ENCODE peak calls at places on chromosomes 4 and X, in eight cellular contexts. K, T, C, M, E, U, V and D are unnamed samples.
A peak's percentile ranks its signal among the peaks of the same experiment; 100 is the strongest.

GRCh38 chr4:82652062-82652461 is 90.3 kb upstream of the TMEM150C start:
- DNase-seq in C (peak; percentile 50), M (no peak), E (no peak), T (peak; percentile 23), V (no peak), U (no peak), K (peak; percentile 34), D (no peak)

GRCh38 chrX:8868906-8869305 is 67.7 kb upstream of the FAM9A start:
- DNase-seq in T (peak; percentile 46), M (no peak), K (peak; percentile 67), E (no peak), U (no peak), V (peak; percentile 5), C (peak; percentile 52), D (no peak)

GRCh38 chr4:108644237-108644636 is 6.2 kb upstream of the OSTC start:
- DNase-seq in K (no peak), T (peak; percentile 21), U (no peak), V (peak; percentile 20), M (no peak), C (peak; percentile 23), E (no peak), D (no peak)

GRCh38 chr4:189143255-189143654 is 797.4 kb upstream of the FRG1 start:
- DNase-seq in T (peak; percentile 66), E (no peak), C (no peak), V (peak; percentile 100), M (no peak), K (peak; percentile 100), U (no peak), D (no peak)

GRCh38 chr4:128587382-128587781 is 222.1 kb upstream of the JADE1 start:
- DNase-seq in K (no peak), M (no peak), T (no peak), C (no peak), E (no peak), V (no peak), U (no peak), D (no peak)

GRCh38 chrX:120299928-120300327 is 11.3 kb downstream of the TMEM255A start:
- DNase-seq in M (no peak), U (no peak), V (peak; percentile 19), K (peak; percentile 40), T (no peak), C (no peak), E (no peak), D (no peak)

GRCh38 chr4:73520821-73521220 is 39.3 kb downstream of the AFM start:
- DNase-seq in T (peak; percentile 60), U (peak; percentile 86), M (no peak), V (no peak), E (no peak), C (peak; percentile 70), K (no peak), D (no peak)

GRCh38 chr4:150348079-150348478 is 233.9 kb upstream of the MAB21L2 start:
- DNase-seq in U (peak; percentile 20), T (peak; percentile 65), M (no peak), V (peak; percentile 74), K (peak; percentile 93), C (peak; percentile 57), E (no peak), D (no peak)

GRCh38 chrX:68018248-68019203 is 414.8 kb downstream of the OPHN1 start:
- DNase-seq in C (peak; percentile 28), K (peak; percentile 13), E (no peak), T (peak; percentile 32), M (no peak), V (peak; percentile 26), U (peak; percentile 18), D (no peak)

GRCh38 chrX:103170216-103170615 is 44.7 kb upstream of the BEX4 start:
- DNase-seq in M (no peak), C (no peak), U (no peak), V (peak; percentile 44), E (no peak), T (peak; percentile 29), K (peak; percentile 55), D (no peak)

GRCh38 chr4:41257901-41258300 is 1.2 kb downstream of the UCHL1 start:
- DNase-seq in C (no peak), U (no peak), K (no peak), V (no peak), M (no peak), T (no peak), E (no peak), D (no peak)

GRCh38 chrX:70664726-70665125 is 220.1 kb downstream of the DLG3 start:
- DNase-seq in U (peak; percentile 1), T (peak; percentile 30), K (peak; percentile 44), M (no peak), V (peak; percentile 9), C (peak; percentile 36), E (no peak), D (no peak)

GRCh38 chrX:68928401-68928800 is 99.6 kb downstream of the EFNB1 start:
- DNase-seq in T (no peak), M (no peak), U (no peak), E (no peak), K (no peak), V (no peak), C (no peak), D (no peak)

GRCh38 chrX:80576815-80577533 is 156.7 kb downstream of the TENT5D start:
- DNase-seq in C (no peak), E (no peak), T (no peak), K (no peak), V (no peak), U (no peak), M (no peak), D (no peak)

GRCh38 chrX:80572636-80573035 is 152.4 kb downstream of the TENT5D start:
- DNase-seq in U (no peak), M (no peak), E (no peak), T (no peak), C (no peak), V (no peak), K (no peak), D (no peak)

GRCh38 chrX:80573275-80573674 is 153.0 kb downstream of the TENT5D start:
- DNase-seq in M (no peak), E (no peak), K (no peak), T (no peak), C (no peak), V (no peak), U (no peak), D (no peak)

GRCh38 chrX:80576267-80576666 is 156.0 kb downstream of the TENT5D start:
- DNase-seq in K (no peak), T (no peak), V (no peak), U (no peak), E (no peak), C (no peak), M (no peak), D (no peak)

GRCh38 chrX:80578518-80579105 is 158.4 kb downstream of the TENT5D start:
- DNase-seq in U (no peak), V (peak; percentile 12), T (peak; percentile 6), M (no peak), C (peak; percentile 38), K (peak; percentile 29), E (no peak), D (no peak)
- TF ChIP-seq CTCF in U (peak; percentile 50), V (peak; percentile 65), T (peak; percentile 46), M (peak; percentile 27), C (peak; percentile 32), K (peak; percentile 35), E (peak; percentile 29), D (peak; percentile 55)

GRCh38 chr4:20395160-20395773 is 143.6 kb downstream of the SLIT2 start:
- DNase-seq in U (no peak), E (no peak), M (peak; percentile 11), C (peak; percentile 58), V (peak; percentile 26), K (peak; percentile 62), T (peak; percentile 15), D (no peak)

GRCh38 chr4:20391912-20392311 is 140.2 kb downstream of the SLIT2 start:
- DNase-seq in K (no peak), M (no peak), C (no peak), U (no peak), V (no peak), T (no peak), E (no peak), D (no peak)

GRCh38 chr4:20394471-20394870 is 142.8 kb downstream of the SLIT2 start:
- DNase-seq in E (no peak), U (no peak), C (no peak), M (no peak), V (no peak), K (no peak), T (no peak), D (no peak)

GRCh38 chr4:20393486-20394100 is 141.9 kb downstream of the SLIT2 start:
- DNase-seq in E (no peak), U (no peak), C (no peak), V (no peak), K (no peak), M (no peak), T (no peak), D (no peak)

GRCh38 chr4:20391224-20391623 is 139.5 kb downstream of the SLIT2 start:
- DNase-seq in T (peak; percentile 75), K (peak; percentile 7), E (no peak), C (peak; percentile 33), V (no peak), U (peak; percentile 36), M (no peak), D (no peak)
- TF ChIP-seq CTCF in T (no peak), K (no peak), E (no peak), C (no peak), V (no peak), U (no peak), M (no peak), D (no peak)

GRCh38 chr4:113899260-113900177 is 79.9 kb downstream of the ARSJ start:
- DNase-seq in M (no peak), V (peak; percentile 45), E (no peak), K (no peak), C (no peak), T (no peak), U (no peak), D (no peak)

GRCh38 chr4:113888006-113888405 is 91.4 kb downstream of the ARSJ start:
- DNase-seq in M (no peak), U (no peak), C (no peak), V (no peak), T (no peak), E (no peak), K (no peak), D (no peak)

DNA sequence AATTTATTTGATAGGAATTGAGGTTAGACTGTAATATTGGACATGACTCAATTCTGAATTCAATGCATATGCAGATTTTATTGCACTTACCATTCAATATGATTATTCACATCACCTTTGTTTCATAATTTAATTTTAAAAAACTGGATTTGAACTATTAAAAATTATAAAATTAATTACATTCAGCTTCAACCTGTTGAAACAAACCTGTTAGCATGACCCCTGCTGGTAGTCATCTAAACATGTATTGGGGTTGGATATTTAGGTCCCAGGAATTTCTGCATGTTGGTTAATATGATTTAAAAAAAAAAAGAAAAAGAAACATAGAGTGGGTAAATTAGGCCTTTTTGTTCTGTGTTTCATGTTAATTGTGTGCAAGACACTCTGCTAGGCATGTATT is 85.9 kb downstream of the ARSJ start:
- DNase-seq in K (peak; percentile 39), V (no peak), M (no peak), C (peak; percentile 37), T (peak; percentile 32), U (no peak), E (no peak), D (no peak)
- TF ChIP-seq CTCF in K (peak; percentile 22), V (peak; percentile 51), M (peak; percentile 40), C (peak; percentile 19), T (peak; percentile 28), U (peak; percentile 31), E (no peak), D (no peak)

DNA sequence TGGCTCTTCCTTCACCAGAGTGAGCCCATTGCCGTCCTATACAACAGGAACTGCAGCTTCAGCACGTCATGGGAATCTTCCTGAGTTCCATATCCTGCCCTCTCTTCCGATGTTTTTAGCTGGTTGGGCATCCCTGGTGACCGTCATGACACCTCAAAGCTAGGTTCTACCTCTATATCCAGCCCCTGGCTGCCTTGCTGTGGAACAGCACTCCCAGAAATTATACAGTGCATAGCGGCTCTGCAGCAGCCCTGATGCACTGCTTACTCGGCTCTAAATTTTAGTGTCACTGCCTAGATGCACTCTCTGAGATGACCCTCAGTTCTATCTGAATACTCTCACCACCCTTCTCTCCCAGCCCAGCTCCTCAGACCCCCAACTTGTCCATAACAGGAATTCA is 44.3 kb downstream of the ARHGEF38 start:
- DNase-seq in T (no peak), U (no peak), C (no peak), V (no peak), K (no peak), M (no peak), E (no peak), D (no peak)
- TF ChIP-seq CTCF in T (no peak), U (peak; percentile 5), C (no peak), V (no peak), K (no peak), M (no peak), E (no peak), D (no peak)